ENCODE peak calls at places on chromosomes 1 and 21, in eight cellular contexts. N is EL; T is fibroblast of lung; L is H7; R is NCI-H345; X is foreskin keratinocyte; V is effector CD4-positive, alpha-beta T cell; A is T-helper 2 cell. F is an unnamed sample.

GRCh38 chr1:3504151-3504822 is 49.8 kb downstream of the ARHGEF16 start:
- DNase-seq in N (peak), T (peak), L (no peak), R (no peak), X (peak), V (no peak), A (no peak), F (no peak)

GRCh38 chr1:244354810-244355278 is 96.9 kb downstream of the ADSS2 start:
- DNase-seq in N (peak), T (peak), L (no peak), R (no peak), X (no peak), V (no peak), A (no peak), F (no peak)

GRCh38 chr1:160733933-160734332 is 5.1 kb upstream of the SLAMF7 start:
- DNase-seq in N (no peak), T (no peak), L (no peak), R (no peak), X (no peak), V (no peak), A (no peak), F (no peak)

GRCh38 chr1:205670611-205671430 is 9.5 kb downstream of the SLC45A3 start:
- DNase-seq in N (no peak), T (no peak), L (peak), R (no peak), X (no peak), V (no peak), A (no peak), F (no peak)

GRCh38 chr1:30520461-30520860 is 202.9 kb downstream of the MATN1 start:
- DNase-seq in N (no peak), T (no peak), L (no peak), R (no peak), X (no peak), V (no peak), A (no peak), F (no peak)

GRCh38 chr1:43427524-43427923 is 26.2 kb downstream of the HYI start:
- DNase-seq in N (no peak), T (no peak), L (peak), R (no peak), X (no peak), V (no peak), A (no peak), F (no peak)

GRCh38 chr21:39489380-39489924 is 37.7 kb downstream of the SH3BGR start:
- DNase-seq in N (no peak), T (no peak), L (no peak), R (no peak), X (no peak), V (no peak), A (no peak), F (no peak)

GRCh38 chr1:168112673-168113305 is 23.9 kb downstream of the GPR161 start:
- DNase-seq in N (peak), T (peak), L (no peak), R (peak), X (peak), V (no peak), A (peak), F (peak)

GRCh38 chr21:16279658-16280581 is 550.1 kb downstream of the USP25 start:
- DNase-seq in N (peak), T (peak), L (no peak), R (no peak), X (no peak), V (no peak), A (no peak), F (no peak)